ENCODE peak calls at places on chromosomes 13 and 19, in four cellular contexts. One of them, this sample, is unnamed.

GRCh38 chr13:98563071-98563470 is 13.8 kb downstream of the STK24 start:
- DNase-seq in heart left ventricle: no peak
- DNase-seq in stomach: no peak
- DNase-seq in gastrocnemius medialis: no peak
- DNase-seq in this sample: no peak

GRCh38 chr19:6587998-6588507 is 2.9 kb downstream of the CD70 start:
- DNase-seq in gastrocnemius medialis: no peak
- DNase-seq in heart left ventricle: no peak
- DNase-seq in stomach: no peak
- DNase-seq in this sample: no peak

GRCh38 chr19:47444388-47444821 is 25.1 kb upstream of the MEIS3 start:
- DNase-seq in gastrocnemius medialis: no peak
- DNase-seq in heart left ventricle: no peak
- DNase-seq in stomach: no peak
- DNase-seq in this sample: no peak

GRCh38 chr13:50916701-50917184 is 7.2 kb downstream of the RNASEH2B start:
- DNase-seq in gastrocnemius medialis: peak
- DNase-seq in heart left ventricle: no peak
- DNase-seq in stomach: no peak
- DNase-seq in this sample: no peak

GRCh38 chr13:100842136-100842535 is 167.5 kb upstream of the TMTC4 start:
- DNase-seq in stomach: no peak
- DNase-seq in heart left ventricle: no peak
- DNase-seq in gastrocnemius medialis: no peak
- DNase-seq in this sample: no peak

GRCh38 chr19:23440207-23440606 is 44.9 kb upstream of the ZNF91 start:
- DNase-seq in heart left ventricle: no peak
- DNase-seq in stomach: no peak
- DNase-seq in gastrocnemius medialis: no peak
- DNase-seq in this sample: no peak

GRCh38 chr13:40764587-40765403 is 6.2 kb downstream of the MRPS31 start:
- DNase-seq in gastrocnemius medialis: no peak
- DNase-seq in stomach: peak
- DNase-seq in heart left ventricle: no peak
- DNase-seq in this sample: no peak

GRCh38 chr19:2716722-2717637 is 4.2 kb downstream of the DIRAS1 start:
- DNase-seq in gastrocnemius medialis: no peak
- DNase-seq in heart left ventricle: no peak
- DNase-seq in stomach: no peak
- DNase-seq in this sample: no peak

GRCh38 chr13:108003626-108004025 is 211.7 kb downstream of the LIG4 start:
- DNase-seq in heart left ventricle: no peak
- DNase-seq in stomach: no peak
- DNase-seq in gastrocnemius medialis: no peak
- DNase-seq in this sample: no peak

GRCh38 chr19:38944981-38945506 is 14.3 kb downstream of the MRPS12 start:
- DNase-seq in stomach: no peak
- DNase-seq in gastrocnemius medialis: no peak
- DNase-seq in heart left ventricle: no peak
- DNase-seq in this sample: no peak

GRCh38 chr19:42270346-42271044 is 1.4 kb downstream of the CIC start:
- DNase-seq in gastrocnemius medialis: no peak
- DNase-seq in stomach: peak
- DNase-seq in heart left ventricle: peak
- DNase-seq in this sample: no peak

GRCh38 chr13:105979586-105979985 is 555.9 kb downstream of the EFNB2 start:
- DNase-seq in heart left ventricle: no peak
- DNase-seq in stomach: peak
- DNase-seq in gastrocnemius medialis: no peak
- DNase-seq in this sample: no peak

GRCh38 chr13:113123226-113124150 is 889 bp downstream of the F10 start:
- DNase-seq in heart left ventricle: no peak
- DNase-seq in stomach: no peak
- DNase-seq in gastrocnemius medialis: no peak
- DNase-seq in this sample: no peak

GRCh38 chr13:106619688-106620555 is 52.0 kb upstream of the ARGLU1 start:
- DNase-seq in heart left ventricle: peak
- DNase-seq in stomach: no peak
- DNase-seq in gastrocnemius medialis: peak
- DNase-seq in this sample: peak

GRCh38 chr19:10102787-10103236 is 334 bp upstream of the ANGPTL6 start:
- DNase-seq in gastrocnemius medialis: no peak
- DNase-seq in stomach: no peak
- DNase-seq in heart left ventricle: no peak
- DNase-seq in this sample: no peak

GRCh38 chr19:47417107-47417745 is 2.1 kb downstream of the MEIS3 start:
- DNase-seq in stomach: no peak
- DNase-seq in gastrocnemius medialis: no peak
- DNase-seq in heart left ventricle: no peak
- DNase-seq in this sample: no peak

GRCh38 chr13:89458456-89458855 is 1787.3 kb downstream of the SLITRK5 start:
- DNase-seq in heart left ventricle: no peak
- DNase-seq in gastrocnemius medialis: no peak
- DNase-seq in stomach: no peak
- DNase-seq in this sample: no peak

DNA sequence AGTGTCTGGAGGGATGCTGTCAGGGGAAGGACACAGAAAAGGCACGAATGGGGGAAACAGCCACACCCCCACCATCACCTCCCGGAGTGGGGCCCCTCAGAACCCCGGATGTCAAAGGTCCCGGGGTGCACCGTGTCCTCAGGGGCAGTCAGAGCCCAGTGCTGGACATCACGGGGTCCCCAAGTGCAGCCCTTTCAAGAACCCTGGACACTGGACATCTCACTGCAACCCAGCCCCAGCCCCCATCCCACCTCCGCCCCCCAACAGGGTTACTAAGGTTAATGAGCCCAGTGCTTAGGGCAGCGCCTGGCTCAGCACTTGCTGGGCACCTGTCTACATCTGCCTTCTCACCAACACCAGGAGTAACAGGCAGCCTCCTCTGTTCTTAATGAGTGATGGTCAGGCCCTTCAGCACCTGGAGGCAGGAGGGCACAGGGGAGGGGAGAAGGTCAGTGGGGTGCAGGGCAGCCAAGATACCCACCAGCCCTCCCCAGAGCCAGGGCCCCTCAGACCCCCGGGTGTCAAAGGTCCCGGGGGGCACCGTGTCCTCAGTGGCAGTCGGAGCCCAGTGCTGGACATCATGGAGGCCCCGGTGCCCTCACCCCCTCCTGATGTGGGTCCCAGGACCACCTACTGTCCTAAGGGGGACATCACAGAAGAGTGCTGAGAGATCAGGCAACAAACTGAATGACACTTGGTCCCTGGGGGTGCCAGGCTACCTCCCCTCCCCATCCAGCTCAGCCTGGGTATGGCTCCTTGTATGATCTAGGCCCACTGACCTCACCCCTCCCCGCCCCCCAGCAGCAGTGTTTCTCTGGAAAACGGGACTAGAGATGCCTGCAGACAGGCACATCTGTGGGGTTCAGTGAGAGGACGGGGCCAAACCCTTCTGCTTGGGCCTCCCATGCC is 9.0 kb downstream of the ACP4 start:
- DNase-seq in heart left ventricle: no peak
- DNase-seq in stomach: no peak
- DNase-seq in gastrocnemius medialis: no peak
- DNase-seq in this sample: no peak
- TF ChIP-seq POLR2A in heart left ventricle: no peak
- TF ChIP-seq POLR2A in stomach: no peak
- TF ChIP-seq POLR2A in gastrocnemius medialis: no peak
- TF ChIP-seq POLR2A in this sample: no peak

DNA sequence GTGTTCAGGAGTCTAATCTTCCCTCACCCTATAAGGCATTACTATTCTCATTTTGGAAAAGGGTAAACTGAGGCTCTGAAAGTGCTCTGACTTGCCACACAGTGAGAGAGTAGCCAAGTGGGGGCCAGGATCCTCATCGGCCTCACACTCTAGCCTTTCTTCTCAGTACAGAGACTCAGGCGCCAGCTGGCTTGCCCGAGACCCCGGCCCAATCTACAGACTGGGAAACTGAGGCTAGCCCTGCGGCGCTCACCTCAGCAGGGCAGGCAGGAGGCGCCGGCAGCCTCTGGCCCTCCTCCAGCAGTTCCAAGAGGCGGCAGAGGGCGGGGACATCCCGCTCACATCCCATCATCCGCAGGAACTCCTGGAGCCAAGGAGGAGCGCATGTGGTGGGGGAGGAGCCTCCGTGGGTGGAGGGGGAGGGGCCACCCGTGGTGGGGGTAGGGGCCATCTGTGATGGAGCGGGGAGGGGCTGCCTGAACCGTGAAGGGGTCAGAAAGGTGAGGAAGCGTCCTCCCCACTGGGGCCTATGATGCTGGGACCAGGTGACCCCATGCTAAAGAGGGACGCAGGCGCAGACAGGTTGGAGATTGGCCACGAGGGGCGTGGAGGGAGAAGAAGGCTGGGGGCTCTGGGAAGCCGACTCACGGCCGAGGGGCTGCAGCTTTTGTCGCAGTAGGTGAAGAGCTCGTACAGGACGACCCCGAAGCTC is 8.7 kb upstream of the INSL3 start:
- DNase-seq in stomach: no peak
- DNase-seq in heart left ventricle: no peak
- DNase-seq in gastrocnemius medialis: no peak
- DNase-seq in this sample: no peak
- H3K4me3 ChIP-seq in stomach: peak
- H3K4me3 ChIP-seq in heart left ventricle: no peak
- H3K4me3 ChIP-seq in gastrocnemius medialis: no peak
- H3K4me3 ChIP-seq in this sample: no peak

GRCh38 chr19:12126707-12127106 is 13.4 kb downstream of the ZNF20 start:
- DNase-seq in stomach: no peak
- DNase-seq in heart left ventricle: no peak
- DNase-seq in gastrocnemius medialis: no peak
- DNase-seq in this sample: no peak
- TF ChIP-seq CTCF in stomach: peak
- TF ChIP-seq CTCF in heart left ventricle: peak
- TF ChIP-seq CTCF in gastrocnemius medialis: no peak
- TF ChIP-seq CTCF in this sample: no peak

GRCh38 chr19:50723069-50723468 is at the start of gene CLEC11A:
- DNase-seq in gastrocnemius medialis: no peak
- DNase-seq in stomach: no peak
- DNase-seq in heart left ventricle: peak
- DNase-seq in this sample: peak
- TF ChIP-seq POLR2A in gastrocnemius medialis: no peak
- TF ChIP-seq POLR2A in stomach: no peak
- TF ChIP-seq POLR2A in heart left ventricle: peak
- TF ChIP-seq POLR2A in this sample: no peak

GRCh38 chr13:68019901-68020300 is 789.8 kb upstream of the PCDH9 start:
- DNase-seq in heart left ventricle: no peak
- DNase-seq in gastrocnemius medialis: no peak
- DNase-seq in stomach: no peak
- DNase-seq in this sample: no peak
- H3K4me3 ChIP-seq in heart left ventricle: no peak
- H3K4me3 ChIP-seq in gastrocnemius medialis: no peak
- H3K4me3 ChIP-seq in stomach: no peak
- H3K4me3 ChIP-seq in this sample: no peak